ENCODE peak calls at places on chromosomes 6 and 20, in five cellular contexts. N, Q, U, Y and Z are unnamed samples.

GRCh38 chr20:54619181-54619580 is 143.8 kb downstream of the DOK5 start:
- DNase-seq in N (no peak), Q (no peak), Y (no peak), U (no peak), Z (peak)

GRCh38 chr6:97497713-97498331 is 214.8 kb upstream of the MMS22L start:
- DNase-seq in Q (peak), N (peak), Y (peak), U (peak), Z (peak)

GRCh38 chr6:146885708-146886457 is 287.1 kb downstream of the ADGB start:
- DNase-seq in U (no peak), Q (no peak), Y (no peak), N (no peak), Z (no peak)

GRCh38 chr6:77456531-77457248 is 6.6 kb downstream of the HTR1B start:
- DNase-seq in N (no peak), Q (no peak), Y (peak), U (no peak), Z (no peak)

GRCh38 chr6:168078943-168079405 is at the start of gene FRMD1:
- DNase-seq in N (no peak), Q (no peak), Y (peak), U (no peak), Z (no peak)

GRCh38 chr20:53666144-53666543 is 72.5 kb upstream of the ZNF217 start:
- DNase-seq in N (no peak), U (no peak), Q (no peak), Y (no peak), Z (no peak)

GRCh38 chr6:89999154-89999553 is 104.9 kb downstream of the GJA10 start:
- DNase-seq in U (peak), N (no peak), Q (no peak), Y (no peak), Z (no peak)

GRCh38 chr6:131733376-131734016 is 22.7 kb upstream of the CTAGE9 start:
- DNase-seq in U (no peak), Q (no peak), N (no peak), Y (no peak), Z (no peak)

GRCh38 chr20:36644032-36644712 is 1.8 kb downstream of the SLA2 start:
- DNase-seq in U (no peak), N (no peak), Q (no peak), Y (no peak), Z (no peak)

GRCh38 chr6:56798163-56798562 is 155.5 kb upstream of the DST start:
- DNase-seq in Y (no peak), N (no peak), Q (no peak), U (no peak), Z (no peak)

GRCh38 chr6:34602318-34603111 is 46.4 kb upstream of the SPDEF start:
- DNase-seq in Y (peak), U (no peak), N (no peak), Q (no peak), Z (no peak)

GRCh38 chr6:143183735-143184134 is 123.0 kb downstream of the AIG1 start:
- DNase-seq in N (no peak), Q (no peak), U (no peak), Y (no peak), Z (no peak)

GRCh38 chr20:35306931-35307517 is 14.8 kb upstream of the FAM83C start:
- DNase-seq in U (peak), N (no peak), Y (peak), Q (peak), Z (peak)

GRCh38 chr6:112780498-112781096 is 433.5 kb downstream of the RFPL4B start:
- DNase-seq in U (peak), Q (peak), N (peak), Y (peak), Z (peak)

GRCh38 chr20:1281279-1282057 is 15.4 kb downstream of the SNPH start:
- DNase-seq in Q (peak), Y (no peak), N (no peak), U (no peak), Z (no peak)

GRCh38 chr6:159083146-159083545 is 38.4 kb upstream of the TAGAP start:
- DNase-seq in Y (no peak), Q (no peak), N (no peak), U (no peak), Z (no peak)

GRCh38 chr6:129289442-129289841 is 406.5 kb downstream of the LAMA2 start:
- DNase-seq in Y (no peak), Q (no peak), U (no peak), N (no peak), Z (no peak)

GRCh38 chr20:60694763-60695162 is 557.3 kb upstream of the CDH4 start:
- DNase-seq in N (no peak), Q (no peak), Y (no peak), U (no peak), Z (no peak)

GRCh38 chr6:22194188-22194921 is 102.5 kb downstream of the PRL start:
- DNase-seq in Q (no peak), Y (no peak), U (no peak), N (peak), Z (no peak)

GRCh38 chr20:3751284-3751663 is 16.3 kb downstream of the ADISSP start:
- DNase-seq in N (no peak), U (no peak), Q (no peak), Y (no peak), Z (no peak)

GRCh38 chr6:152364846-152365245 is 272.3 kb downstream of the SYNE1 start:
- DNase-seq in U (no peak), Y (no peak), N (no peak), Q (no peak), Z (no peak)

GRCh38 chr6:53107091-53107490 is 41.5 kb downstream of the GCM1 start:
- DNase-seq in N (no peak), Y (no peak), U (no peak), Q (no peak), Z (no peak)

GRCh38 chr20:44495802-44496481 is 20.3 kb downstream of the TTPAL start:
- DNase-seq in Y (no peak), Q (no peak), U (no peak), N (no peak), Z (peak)

GRCh38 chr6:32355018-32355417 is 16.7 kb downstream of the TSBP1 start:
- DNase-seq in N (no peak), Y (no peak), U (no peak), Q (no peak), Z (no peak)

GRCh38 chr6:29850011-29850553 is 22.5 kb downstream of the HLA-G start:
- DNase-seq in Q (no peak), Y (no peak), U (peak), N (no peak), Z (no peak)

GRCh38 chr6:160930547-160931377 is 60.8 kb upstream of the MAP3K4 start:
- DNase-seq in Y (peak), Q (peak), N (no peak), U (peak), Z (peak)

GRCh38 chr6:149015877-149016525 is 269.2 kb downstream of the UST start:
- DNase-seq in Q (no peak), Y (no peak), N (no peak), U (no peak), Z (no peak)

GRCh38 chr20:2509468-2509781 is 710 bp upstream of the ZNF343 start:
- DNase-seq in U (no peak), Y (no peak), Q (no peak), N (no peak), Z (no peak)

GRCh38 chr6:106163446-106163965 is 77.4 kb downstream of the PRDM1 start:
- DNase-seq in Y (no peak), U (no peak), Q (no peak), N (peak), Z (no peak)

GRCh38 chr6:21001736-21002135 is 467.5 kb downstream of the CDKAL1 start:
- DNase-seq in U (no peak), N (no peak), Y (no peak), Q (no peak), Z (no peak)

GRCh38 chr20:63381781-63382431 is 20.8 kb upstream of the CHRNA4 start:
- DNase-seq in Q (peak), N (no peak), Y (no peak), U (peak), Z (no peak)

GRCh38 chr6:79627422-79627821 is 3.7 kb upstream of the SH3BGRL2 start:
- DNase-seq in U (no peak), Q (no peak), Y (no peak), N (no peak), Z (no peak)

GRCh38 chr6:163423696-163424095 is 9.2 kb downstream of the QKI start:
- DNase-seq in N (no peak), Y (no peak), U (no peak), Q (no peak), Z (no peak)

GRCh38 chr6:135922170-135922569 is 70.7 kb downstream of the PDE7B start:
- DNase-seq in Q (no peak), Y (no peak), N (no peak), U (no peak), Z (peak)

GRCh38 chr6:151911401-151911800 is 103.9 kb downstream of the ESR1 start:
- DNase-seq in N (no peak), Y (no peak), U (no peak), Q (no peak), Z (no peak)

GRCh38 chr6:111626446-111626845 is 20.8 kb upstream of the TRAF3IP2 start:
- DNase-seq in Q (no peak), U (no peak), Y (no peak), N (no peak), Z (no peak)

GRCh38 chr20:53181866-53182376 is 209.8 kb downstream of the TSHZ2 start:
- DNase-seq in N (no peak), Y (no peak), Q (no peak), U (no peak), Z (no peak)

GRCh38 chr20:50348118-50348517 is 157.5 kb downstream of the CEBPB start:
- DNase-seq in Q (no peak), U (peak), Y (no peak), N (no peak), Z (no peak)

GRCh38 chr6:120355822-120356221 is 978.5 kb downstream of the TBC1D32 start:
- DNase-seq in U (no peak), Y (no peak), N (no peak), Q (no peak), Z (no peak)

GRCh38 chr6:127299522-127300240 is 33.0 kb downstream of the RNF146 start:
- DNase-seq in U (no peak), Q (no peak), N (no peak), Y (no peak), Z (no peak)

GRCh38 chr6:127302728-127303675 is 36.3 kb downstream of the RNF146 start:
- DNase-seq in U (peak), Y (peak), Q (no peak), N (no peak), Z (peak)

GRCh38 chr6:127298475-127298874 is 31.8 kb downstream of the RNF146 start:
- DNase-seq in N (no peak), U (no peak), Y (no peak), Q (no peak), Z (no peak)

GRCh38 chr6:127301199-127301700 is 34.6 kb downstream of the RNF146 start:
- DNase-seq in U (no peak), N (no peak), Q (no peak), Y (no peak), Z (no peak)

DNA sequence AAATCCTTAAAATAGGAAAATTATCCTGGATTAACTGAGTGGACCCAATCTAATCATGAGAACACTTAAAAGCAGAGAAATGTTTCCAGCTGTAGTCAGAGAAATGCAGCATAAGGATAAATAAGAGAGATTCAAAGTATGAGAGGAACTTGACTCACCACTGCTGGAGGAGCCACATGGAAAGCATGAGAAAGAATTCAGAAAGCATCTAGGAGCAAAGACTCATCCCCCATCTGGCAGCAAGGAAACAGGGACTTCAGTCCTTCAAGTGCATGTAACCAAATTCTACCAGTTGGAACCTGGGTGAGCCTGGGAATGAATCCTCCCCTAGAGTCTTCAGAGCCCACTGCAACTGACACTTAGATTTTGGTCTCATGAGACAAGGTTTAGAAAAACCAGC is 33.7 kb downstream of the RNF146 start:
- DNase-seq in N (no peak), Q (no peak), Y (no peak), U (no peak), Z (no peak)
- TF ChIP-seq CHD2 in N (no peak), Q (no peak), Y (no peak), U (no peak), Z (no peak)

GRCh38 chr20:62061851-62062418 is 3.7 kb downstream of the TAF4 start:
- DNase-seq in N (no peak), Y (no peak), U (no peak), Q (no peak), Z (no peak)

GRCh38 chr20:62062661-62063600 is 2.8 kb downstream of the TAF4 start:
- DNase-seq in U (no peak), N (no peak), Q (no peak), Y (no peak), Z (no peak)

GRCh38 chr20:62063981-62064787 is 1.5 kb downstream of the TAF4 start:
- DNase-seq in N (no peak), U (no peak), Q (no peak), Y (peak), Z (no peak)

GRCh38 chr20:62064788-62065668 is 653 bp downstream of the TAF4 start:
- DNase-seq in Q (no peak), U (peak), N (no peak), Y (no peak), Z (no peak)

DNA sequence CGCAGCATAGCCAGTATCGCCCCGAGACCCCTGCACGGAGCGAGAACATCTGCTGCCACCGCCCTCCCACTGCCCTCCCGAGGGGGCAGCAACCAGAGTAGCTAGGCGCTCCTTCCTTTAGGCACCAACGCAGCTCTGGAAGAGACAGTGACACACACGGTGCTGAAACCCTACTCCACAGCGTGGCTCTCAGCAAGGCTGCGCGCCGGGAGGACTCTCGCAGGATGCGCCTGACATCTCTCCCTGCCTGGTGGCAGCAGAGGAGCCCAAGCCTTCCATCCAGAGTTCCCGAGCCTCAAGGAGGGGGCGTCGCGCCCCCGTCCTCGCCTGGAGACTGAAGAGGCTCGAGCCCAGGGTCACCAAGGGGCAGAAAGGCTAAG is 2.1 kb downstream of the TAF4 start:
- DNase-seq in U (no peak), N (no peak), Q (no peak), Y (no peak), Z (no peak)
- TF ChIP-seq CEBPB in U (no peak), N (no peak), Q (no peak), Y (no peak), Z (no peak)

DNA sequence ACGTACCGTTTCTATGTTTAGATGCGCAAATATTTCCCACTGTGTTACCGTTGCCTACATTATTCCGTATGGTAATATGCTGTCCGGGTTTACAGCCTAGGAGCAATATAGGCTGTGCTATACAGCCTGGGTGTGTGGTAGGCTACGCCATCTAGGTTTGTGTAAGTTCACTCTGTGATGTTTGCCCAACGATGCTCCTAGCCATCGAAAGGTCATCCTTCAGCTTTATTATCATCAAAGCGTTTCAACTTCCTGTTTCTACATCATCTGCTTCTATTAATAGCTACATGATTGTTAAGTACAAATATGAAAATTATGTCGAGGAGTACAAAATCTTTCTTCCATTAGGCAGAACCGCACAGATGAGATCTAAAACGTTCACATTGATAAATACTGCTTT is 69.9 kb downstream of the PPP1R14C start:
- DNase-seq in Q (no peak), N (no peak), U (no peak), Y (no peak), Z (no peak)
- TF ChIP-seq MAX in Q (no peak), N (no peak), U (no peak), Y (no peak), Z (no peak)

GRCh38 chr20:45629496-45630100 is at the start of gene WFDC10A:
- DNase-seq in Q (peak), U (peak), Y (peak), N (no peak), Z (peak)
- TF ChIP-seq CHD2 in Q (no peak), U (no peak), Y (no peak), N (no peak), Z (no peak)